ENCODE peak calls at places on chromosomes 12 and 14, in five cellular contexts. P is keratinocyte; C is naive thymus-derived CD8-positive, alpha-beta T cell; W is activated CD4-positive, alpha-beta T cell treated with anti-CD3 and anti-CD28 coated beads for 48 hours; G is Right ventricle myocardium superior. J is an unnamed sample.

GRCh38 chr14:66540038-66540437 is 32.1 kb downstream of the GPHN start:
- DNase-seq in W (no peak), G (no peak), P (no peak), C (no peak), J (no peak)

GRCh38 chr12:120439646-120440247 is 1.8 kb downstream of the COX6A1 start:
- DNase-seq in P (peak), W (peak), G (no peak), C (peak), J (peak)

GRCh38 chr14:96635850-96636249 is 133.7 kb downstream of the PAPOLA start:
- DNase-seq in W (no peak), P (no peak), C (no peak), G (no peak), J (no peak)

GRCh38 chr14:35046751-35047536 is 872 bp downstream of the FAM177A1 start:
- DNase-seq in G (no peak), W (no peak), C (no peak), P (no peak), J (no peak)

GRCh38 chr14:58747181-58747580 is 109.4 kb downstream of the DACT1 start:
- DNase-seq in C (no peak), W (no peak), P (no peak), G (peak), J (no peak)

GRCh38 chr14:77097006-77097688 is 911 bp upstream of the CIPC start:
- DNase-seq in G (no peak), P (no peak), W (no peak), C (no peak), J (no peak)

GRCh38 chr12:96886998-96887677 is 19.9 kb upstream of the NEDD1 start:
- DNase-seq in G (no peak), W (no peak), P (no peak), C (no peak), J (no peak)

GRCh38 chr14:70803321-70804110 is 5.8 kb downstream of the MAP3K9 start:
- DNase-seq in C (no peak), P (no peak), G (no peak), W (no peak), J (no peak)

GRCh38 chr14:22547309-22547947 is 41.6 kb downstream of the DAD1 start:
- DNase-seq in G (peak), C (no peak), P (no peak), W (peak), J (no peak)

GRCh38 chr12:120259418-120260202 is 5.9 kb downstream of the PXN start:
- DNase-seq in G (peak), W (no peak), P (no peak), C (no peak), J (no peak)

GRCh38 chr14:72736791-72737559 is 156.9 kb downstream of the DPF3 start:
- DNase-seq in W (no peak), G (no peak), C (no peak), P (no peak), J (no peak)

GRCh38 chr14:104219731-104220224 is 81.4 kb downstream of the KIF26A start:
- DNase-seq in G (no peak), P (no peak), C (no peak), W (no peak), J (peak)

GRCh38 chr12:54428050-54429013 is 9.3 kb upstream of the ITGA5 start:
- DNase-seq in W (no peak), P (no peak), G (no peak), C (no peak), J (no peak)

GRCh38 chr12:47273191-47273626 is 193.4 kb upstream of the AMIGO2 start:
- DNase-seq in W (no peak), C (no peak), P (no peak), G (no peak), J (no peak)

GRCh38 chr12:131121705-131122405 is 168.1 kb downstream of the ADGRD1 start:
- DNase-seq in C (no peak), P (no peak), G (peak), W (no peak), J (peak)

GRCh38 chr14:95515080-95515489 is 1.4 kb downstream of the SYNE3 start:
- DNase-seq in G (peak), P (no peak), C (no peak), W (peak), J (no peak)

GRCh38 chr14:105430535-105430934 is 10.9 kb downstream of the MTA1 start:
- DNase-seq in P (peak), C (no peak), G (no peak), W (no peak), J (peak)

GRCh38 chr12:50505386-50505827 is 622 bp downstream of the DIP2B start:
- DNase-seq in G (peak), C (peak), P (no peak), W (peak), J (peak)

GRCh38 chr14:74980398-74980745 is 22.3 kb upstream of the EIF2B2 start:
- DNase-seq in W (no peak), C (no peak), G (no peak), P (no peak), J (no peak)

GRCh38 chr12:124461241-124461673 is 106.2 kb downstream of the NCOR2 start:
- DNase-seq in P (no peak), W (no peak), C (no peak), G (peak), J (no peak)

GRCh38 chr12:132787877-132788276 is 26.2 kb upstream of the ANKLE2 start:
- DNase-seq in G (no peak), P (no peak), C (no peak), W (no peak), J (no peak)

GRCh38 chr12:118098456-118098855 is 5.4 kb downstream of the VSIG10 start:
- DNase-seq in C (no peak), G (no peak), W (no peak), P (no peak), J (no peak)

GRCh38 chr12:10165421-10165820 is 6.5 kb downstream of the OLR1 start:
- DNase-seq in W (no peak), C (no peak), G (no peak), P (no peak), J (no peak)

GRCh38 chr12:89414322-89414721 is 62.0 kb upstream of the DUSP6 start:
- DNase-seq in W (no peak), P (no peak), C (no peak), G (no peak), J (no peak)

GRCh38 chr14:23110579-23111375 is 6.0 kb upstream of the CIROP start:
- DNase-seq in C (no peak), G (no peak), P (no peak), W (no peak), J (no peak)

GRCh38 chr14:96094656-96095055 is 55.5 kb downstream of the C14orf132 start:
- DNase-seq in P (no peak), W (no peak), G (no peak), C (no peak), J (no peak)

GRCh38 chr12:49876070-49876469 is 27.6 kb downstream of the FAIM2 start:
- DNase-seq in C (no peak), G (no peak), W (no peak), P (no peak), J (no peak)

GRCh38 chr14:104425763-104426691 is 153.5 kb upstream of the C14orf180 start:
- DNase-seq in C (no peak), P (no peak), G (no peak), W (no peak), J (peak)

GRCh38 chr12:104377507-104377812 is 73.9 kb downstream of the EID3 start:
- DNase-seq in P (no peak), G (no peak), C (no peak), W (no peak), J (no peak)